ENCODE peak calls at places on chromosome 17, in six cellular contexts. R is progenitor cell of endocrine pancreas, Q is AG08395, P is NCI-H460, Z is MG63, I is NCI-H2107. E is an unnamed sample.

GRCh38 chr17:2602597-2603017 is 9.2 kb downstream of the PAFAH1B1 start:
- DNase-seq in Q (no peak), R (no peak), P (peak), Z (no peak), I (no peak), E (no peak)

GRCh38 chr17:83189673-83190385 is 110.4 kb downstream of the METRNL start:
- DNase-seq in Z (peak), R (no peak), Q (peak), I (no peak), P (no peak), E (peak)

GRCh38 chr17:63221941-63222340 is 224.2 kb downstream of the CYB561 start:
- DNase-seq in Z (no peak), I (no peak), Q (no peak), R (no peak), P (no peak), E (no peak)

GRCh38 chr17:73765824-73766563 is 121.7 kb upstream of the SDK2 start:
- DNase-seq in P (no peak), I (peak), Z (no peak), Q (no peak), R (no peak), E (no peak)

GRCh38 chr17:50260501-50260911 is 13.8 kb upstream of the TMEM92 start:
- DNase-seq in Q (no peak), Z (no peak), P (no peak), I (no peak), R (no peak), E (no peak)

GRCh38 chr17:32742686-32743538 is 134.0 kb downstream of the MYO1D start:
- DNase-seq in I (no peak), R (no peak), P (no peak), Z (no peak), Q (peak), E (no peak)

GRCh38 chr17:78137392-78138203 is 7.0 kb downstream of the TMC8 start:
- DNase-seq in I (no peak), P (no peak), Q (no peak), Z (no peak), R (no peak), E (no peak)

GRCh38 chr17:78000351-78000750 is 41.8 kb downstream of the TNRC6C start:
- DNase-seq in Z (no peak), I (no peak), R (no peak), Q (peak), P (no peak), E (no peak)

GRCh38 chr17:28112199-28112995 is 69.9 kb downstream of the NLK start:
- DNase-seq in Z (peak), P (no peak), Q (peak), R (no peak), I (no peak), E (no peak)

GRCh38 chr17:48175692-48176450 is 68.3 kb downstream of the SNX11 start:
- DNase-seq in P (no peak), I (no peak), R (no peak), Q (peak), Z (peak), E (no peak)

GRCh38 chr17:47802341-47803022 is 19.1 kb downstream of the OSBPL7 start:
- DNase-seq in I (peak), P (peak), R (no peak), Q (peak), Z (peak), E (no peak)